ENCODE peak calls at places on chromosomes 13 and 19, in ten cellular contexts. L, X, J, A, D, Y, V, G, M and O are unnamed samples.
A peak's percentile ranks its signal among the peaks of the same experiment; 100 is the strongest.

GRCh38 chr19:3573162-3573857 is 566 bp downstream of the HMG20B start:
- DNase-seq in Y (peak; percentile 51), X (no peak), A (no peak), D (no peak), G (no peak), M (no peak), L (no peak), V (no peak), J (no peak), O (no peak)

GRCh38 chr19:57903298-57904174 is 12.9 kb downstream of the ZNF417 start:
- DNase-seq in L (peak; percentile 26), D (no peak), G (no peak), V (peak; percentile 21), J (peak; percentile 16), A (peak; percentile 5), M (peak; percentile 32), Y (peak; percentile 73), X (no peak), O (no peak)

GRCh38 chr19:10471909-10472308 is 31.2 kb downstream of the KEAP1 start:
- DNase-seq in Y (peak; percentile 43), V (no peak), A (peak; percentile 19), L (peak; percentile 47), M (peak; percentile 46), G (no peak), D (no peak), J (no peak), X (no peak), O (no peak)

GRCh38 chr19:38134538-38135149 is 89.4 kb downstream of the DPF1 start:
- DNase-seq in L (peak; percentile 51), A (peak; percentile 10), D (no peak), G (no peak), J (no peak), V (no peak), Y (peak; percentile 81), X (no peak), M (peak; percentile 47), O (peak; percentile 21)

GRCh38 chr13:33146843-33147611 is 130.8 kb downstream of the KL start:
- DNase-seq in G (no peak), X (no peak), A (no peak), J (no peak), D (no peak), Y (no peak), V (no peak), L (no peak), M (no peak), O (no peak)

GRCh38 chr13:69287050-69287698 is 820.5 kb upstream of the ATXN8OS start:
- DNase-seq in D (no peak), G (no peak), M (no peak), Y (no peak), L (no peak), J (no peak), A (no peak), V (no peak), X (no peak), O (no peak)

GRCh38 chr13:49935171-49936084 is 712 bp downstream of the SPRYD7 start:
- DNase-seq in D (no peak), M (peak; percentile 87), L (peak; percentile 18), X (peak; percentile 22), J (peak; percentile 30), G (peak; percentile 35), V (no peak), Y (peak; percentile 68), A (no peak), O (no peak)

GRCh38 chr19:10503002-10503789 is at the start of gene KEAP1:
- DNase-seq in J (no peak), D (no peak), G (no peak), V (peak; percentile 36), Y (peak; percentile 75), L (peak; percentile 53), M (peak; percentile 42), A (no peak), X (no peak), O (peak; percentile 52)

GRCh38 chr19:38739440-38740251 is 4.6 kb downstream of the CAPN12 start:
- DNase-seq in J (no peak), D (no peak), M (peak; percentile 1), L (no peak), G (no peak), A (no peak), X (no peak), Y (no peak), V (no peak), O (no peak)

GRCh38 chr13:78015782-78016181 is 97.2 kb upstream of the EDNRB start:
- DNase-seq in M (no peak), G (no peak), Y (no peak), A (no peak), J (no peak), L (no peak), V (no peak), D (no peak), X (no peak), O (no peak)

GRCh38 chr19:47375694-47376588 is 26.8 kb downstream of the DHX34 start:
- DNase-seq in J (no peak), Y (no peak), D (no peak), M (no peak), X (no peak), G (no peak), L (no peak), A (no peak), V (no peak), O (no peak)

GRCh38 chr19:371501-372160 is 27.0 kb upstream of the MIER2 start:
- DNase-seq in J (no peak), G (no peak), V (no peak), L (no peak), Y (no peak), A (peak; percentile 53), M (no peak), D (no peak), X (no peak), O (no peak)

GRCh38 chr19:35268546-35269424 is at the start of gene USF2:
- DNase-seq in X (no peak), D (peak; percentile 34), V (peak; percentile 63), L (peak; percentile 83), G (no peak), A (peak; percentile 36), M (peak; percentile 65), J (peak; percentile 81), Y (peak; percentile 78), O (peak; percentile 65)

GRCh38 chr13:42747399-42747873 is 33.9 kb upstream of the FAM216B start:
- DNase-seq in A (no peak), X (no peak), L (no peak), M (peak; percentile 94), D (no peak), V (no peak), Y (no peak), J (peak; percentile 30), G (no peak), O (no peak)

GRCh38 chr13:66069570-66069969 is 1160.6 kb downstream of the PCDH9 start:
- DNase-seq in V (no peak), A (no peak), Y (no peak), J (no peak), X (no peak), D (no peak), L (no peak), G (no peak), M (peak; percentile 4), O (no peak)